ENCODE peak calls at places on chromosome 7, in five cellular contexts. G, W, M, A and H are unnamed samples.

GRCh38 chr7:102974366-102975236 is 61.8 kb downstream of the LRRC17 start:
- DNase-seq in W (no peak), A (no peak), G (peak), M (no peak), H (no peak)

GRCh38 chr7:22110227-22110839 is 164.6 kb upstream of the CDCA7L start:
- DNase-seq in A (no peak), M (peak), W (peak), G (peak), H (peak)

GRCh38 chr7:69820479-69821192 is 222.4 kb downstream of the AUTS2 start:
- DNase-seq in A (no peak), G (no peak), M (no peak), W (no peak), H (no peak)

GRCh38 chr7:140262242-140262903 is 85.6 kb upstream of the KDM7A start:
- DNase-seq in G (no peak), W (no peak), M (no peak), A (no peak), H (no peak)

GRCh38 chr7:36372156-36372555 is 17.5 kb upstream of the ANLN start:
- DNase-seq in M (no peak), G (no peak), A (no peak), W (no peak), H (no peak)

GRCh38 chr7:26955516-26955915 is 91.1 kb upstream of the SKAP2 start:
- DNase-seq in A (no peak), G (no peak), W (no peak), M (no peak), H (no peak)

GRCh38 chr7:19362099-19362498 is 216.9 kb upstream of the FERD3L start:
- DNase-seq in W (no peak), G (no peak), M (no peak), A (no peak), H (no peak)

GRCh38 chr7:83588602-83589240 is 60.2 kb downstream of the SEMA3E start:
- DNase-seq in G (peak), W (no peak), M (no peak), A (no peak), H (no peak)

GRCh38 chr7:44461387-44461786 is 29.1 kb downstream of the NUDCD3 start:
- DNase-seq in M (peak), W (no peak), A (no peak), G (peak), H (no peak)

GRCh38 chr7:77649950-77650349 is 46.3 kb upstream of the RSBN1L start:
- DNase-seq in W (no peak), A (no peak), G (no peak), M (peak), H (no peak)

GRCh38 chr7:144720139-144720538 is 115.7 kb downstream of the TPK1 start:
- DNase-seq in G (no peak), A (no peak), M (no peak), W (peak), H (no peak)

GRCh38 chr7:11748884-11749283 is 83.1 kb downstream of the THSD7A start:
- DNase-seq in A (no peak), W (no peak), M (no peak), G (peak), H (peak)

GRCh38 chr7:82156938-82157337 is 286.6 kb downstream of the CACNA2D1 start:
- DNase-seq in W (no peak), A (no peak), M (no peak), G (no peak), H (no peak)

GRCh38 chr7:149719050-149719899 is 54.1 kb downstream of the ZNF467 start:
- DNase-seq in A (no peak), G (peak), M (peak), W (no peak), H (peak)

GRCh38 chr7:128948976-128949760 is 11.4 kb downstream of the IRF5 start:
- DNase-seq in G (peak), A (no peak), M (no peak), W (no peak), H (no peak)

GRCh38 chr7:121547341-121548092 is 151.4 kb upstream of the FAM3C start:
- DNase-seq in M (peak), A (no peak), G (peak), W (no peak), H (no peak)

GRCh38 chr7:36607206-36607515 is 117.1 kb downstream of the AOAH start:
- DNase-seq in M (no peak), G (no peak), W (no peak), A (no peak), H (no peak)

GRCh38 chr7:155383756-155384491 is 74.0 kb upstream of the EN2 start:
- DNase-seq in G (no peak), A (no peak), W (no peak), M (no peak), H (no peak)

GRCh38 chr7:46485481-46486065 is 564.5 kb upstream of the IGFBP3 start:
- DNase-seq in G (no peak), W (peak), A (no peak), M (no peak), H (no peak)

GRCh38 chr7:16347461-16348192 is 73.7 kb downstream of the CRPPA start:
- DNase-seq in G (no peak), M (no peak), W (no peak), A (no peak), H (no peak)

GRCh38 chr7:69633122-69633892 is 35.0 kb downstream of the AUTS2 start:
- DNase-seq in W (no peak), G (no peak), A (no peak), M (no peak), H (no peak)

GRCh38 chr7:1857487-1858425 is 187.7 kb downstream of the ELFN1 start:
- DNase-seq in M (no peak), A (no peak), G (no peak), W (no peak), H (peak)

GRCh38 chr7:48441848-48442492 is 270.7 kb downstream of the ABCA13 start:
- DNase-seq in A (no peak), G (no peak), M (no peak), W (no peak), H (no peak)

GRCh38 chr7:140649566-140650205 is 9.1 kb upstream of the DENND2A start:
- DNase-seq in A (no peak), W (no peak), M (no peak), G (peak), H (no peak)

GRCh38 chr7:142960955-142961512 is 1.1 kb downstream of the KEL start:
- DNase-seq in W (peak), M (no peak), A (no peak), G (no peak), H (no peak)

GRCh38 chr7:1611708-1612241 is 41.9 kb upstream of the PSMG3 start:
- DNase-seq in A (no peak), G (no peak), W (peak), M (no peak), H (peak)

GRCh38 chr7:155731871-155732270 is 80.4 kb downstream of the SHH start:
- DNase-seq in W (no peak), A (no peak), M (no peak), G (no peak), H (no peak)

GRCh38 chr7:124009321-124009720 is 23.5 kb downstream of the TMEM229A start:
- DNase-seq in M (no peak), A (no peak), G (no peak), W (no peak), H (peak)

GRCh38 chr7:51286392-51286791 is 30.2 kb downstream of the COBL start:
- DNase-seq in G (no peak), M (no peak), W (no peak), A (no peak), H (no peak)

GRCh38 chr7:66683770-66684123 is 55.1 kb downstream of the KCTD7 start:
- DNase-seq in M (no peak), A (no peak), G (no peak), W (no peak), H (no peak)

GRCh38 chr7:142745783-142746182 is 3.5 kb upstream of the PRSS1 start:
- DNase-seq in G (no peak), M (no peak), A (no peak), W (no peak), H (no peak)

GRCh38 chr7:568031-568680 is 48.5 kb upstream of the PDGFA start:
- DNase-seq in M (no peak), A (no peak), G (no peak), W (no peak), H (no peak)

GRCh38 chr7:73683056-73683915 is at the start of the genes BUD23 and DNAJC30:
- DNase-seq in W (peak), G (peak), A (peak), M (peak), H (peak)
- TF ChIP-seq CTCF in W (no peak), G (no peak), A (no peak), M (no peak), H (no peak)

GRCh38 chr7:73341877-73342276 is 13.9 kb downstream of the FKBP6 start:
- DNase-seq in G (peak), W (peak), M (peak), A (no peak), H (no peak)

GRCh38 chr7:73340514-73340913 is 12.6 kb downstream of the FKBP6 start:
- DNase-seq in M (no peak), W (no peak), A (no peak), G (no peak), H (no peak)

GRCh38 chr7:73345538-73345937 is 17.6 kb downstream of the FKBP6 start:
- DNase-seq in W (no peak), A (no peak), G (no peak), M (no peak), H (no peak)

GRCh38 chr7:73343671-73344380 is 15.9 kb downstream of the FKBP6 start:
- DNase-seq in G (no peak), A (no peak), W (no peak), M (no peak), H (no peak)

GRCh38 chr7:73342645-73343044 is 14.7 kb downstream of the FKBP6 start:
- DNase-seq in G (no peak), A (no peak), W (peak), M (peak), H (no peak)
- TF ChIP-seq CTCF in G (no peak), A (peak), W (no peak), M (no peak), H (no peak)

DNA sequence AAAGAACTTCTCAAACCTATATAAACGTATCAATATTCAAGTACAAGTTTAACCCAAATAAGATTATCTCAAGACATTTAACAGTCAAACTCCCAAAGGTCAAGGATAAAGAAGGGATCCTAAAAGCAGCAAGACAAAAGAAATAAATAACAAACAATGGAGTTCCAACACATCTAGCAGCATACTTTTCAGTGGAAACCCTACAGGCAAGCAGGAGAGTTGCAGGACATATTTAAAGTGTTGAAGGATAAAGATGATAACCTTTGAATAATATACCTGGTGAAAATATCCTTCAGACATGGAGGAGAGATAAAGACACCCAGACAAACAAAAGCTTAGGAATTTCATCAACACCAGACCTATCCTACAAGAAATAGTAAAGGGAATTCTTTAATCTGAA is 82.8 kb downstream of the TES start:
- DNase-seq in A (no peak), W (no peak), M (no peak), G (no peak), H (no peak)
- TF ChIP-seq CTCF in A (no peak), W (no peak), M (no peak), G (peak), H (no peak)

GRCh38 chr7:37921876-37922275 is 1.4 kb downstream of the EPDR1 start:
- DNase-seq in W (no peak), M (no peak), A (no peak), G (peak), H (no peak)

GRCh38 chr7:37923996-37924395 is 3.6 kb downstream of the EPDR1 start:
- DNase-seq in M (no peak), G (no peak), W (no peak), A (no peak), H (no peak)

GRCh38 chr7:37920305-37920618 is 178 bp upstream of the EPDR1 start:
- DNase-seq in M (no peak), G (no peak), W (no peak), A (no peak), H (no peak)

GRCh38 chr7:37920619-37921339 is at the start of gene EPDR1:
- DNase-seq in M (no peak), W (peak), G (peak), A (no peak), H (peak)

GRCh38 chr7:37921340-37921805 is 933 bp downstream of the EPDR1 start:
- DNase-seq in A (no peak), G (peak), M (no peak), W (peak), H (peak)
- TF ChIP-seq CTCF in A (no peak), G (peak), M (no peak), W (no peak), H (no peak)

GRCh38 chr7:23469150-23469960 is 936 bp downstream of the IGF2BP3 start:
- DNase-seq in M (peak), G (peak), W (peak), A (no peak), H (peak)
- TF ChIP-seq CTCF in M (no peak), G (no peak), W (no peak), A (no peak), H (no peak)

GRCh38 chr7:106425017-106425719 is 140.4 kb upstream of the NAMPT start:
- DNase-seq in W (peak), M (peak), A (peak), G (peak), H (no peak)
- TF ChIP-seq CTCF in W (no peak), M (no peak), A (no peak), G (no peak), H (no peak)